ENCODE peak calls at places on chromosomes 11 and 22, in five cellular contexts. I is IMR-90, D is neuronal stem cell, K is H1, W is trophoblast cell. N is an unnamed sample.
A peak's percentile ranks its signal among the peaks of the same experiment; 100 is the strongest.

GRCh38 chr22:46308283-46308988 is 11.8 kb downstream of the GTSE1 start:
- DNase-seq in W (no peak), D (no peak), K (no peak), I (no peak), N (no peak)

GRCh38 chr22:17135153-17135760 is 14.1 kb upstream of the TMEM121B start:
- DNase-seq in K (no peak), D (no peak), I (no peak), W (no peak), N (no peak)

GRCh38 chr11:22479133-22479690 is 141.0 kb downstream of the SLC17A6 start:
- DNase-seq in D (no peak), I (no peak), W (no peak), K (no peak), N (no peak)

GRCh38 chr11:93952082-93952780 is 68.9 kb upstream of the HEPHL1 start:
- DNase-seq in W (no peak), D (no peak), K (no peak), I (no peak), N (no peak)

GRCh38 chr11:123451183-123451907 is 21.3 kb downstream of the GRAMD1B start:
- DNase-seq in I (no peak), K (no peak), D (no peak), W (no peak), N (no peak)

GRCh38 chr11:131186629-131187075 is 183.8 kb upstream of the NTM start:
- DNase-seq in D (no peak), I (no peak), W (no peak), K (no peak), N (no peak)

GRCh38 chr11:17747131-17747955 is 12.8 kb downstream of the KCNC1 start:
- DNase-seq in D (no peak), W (no peak), I (no peak), K (no peak), N (no peak)

GRCh38 chr11:66934971-66935779 is 23.0 kb downstream of the PC start:
- DNase-seq in I (peak; percentile 73), W (peak; percentile 85), K (no peak), D (no peak), N (peak; percentile 66)

GRCh38 chr11:69560141-69560790 is 78.8 kb downstream of the LINC01488 start:
- DNase-seq in K (no peak), D (no peak), W (peak; percentile 24), I (no peak), N (no peak)

GRCh38 chr11:8839957-8840945 is 70.7 kb upstream of the AKIP1 start:
- DNase-seq in W (no peak), K (no peak), I (peak; percentile 74), D (peak; percentile 66), N (peak; percentile 92)

GRCh38 chr11:118286545-118286944 is 18.0 kb upstream of the CD3E start:
- DNase-seq in D (no peak), I (no peak), K (no peak), W (no peak), N (no peak)

GRCh38 chr11:74321487-74322188 is 10.2 kb upstream of the P4HA3 start:
- DNase-seq in K (no peak), W (peak; percentile 62), D (no peak), I (peak; percentile 65), N (no peak)

GRCh38 chr22:42078469-42079318 is 806 bp upstream of the SMDT1 start:
- DNase-seq in K (no peak), I (no peak), W (no peak), D (no peak), N (no peak)

GRCh38 chr11:118198370-118198769 is 21.9 kb upstream of the SCN2B start:
- DNase-seq in W (peak; percentile 64), D (no peak), I (peak; percentile 44), K (peak; percentile 33), N (peak; percentile 55)

GRCh38 chr11:131977231-131977630 is 606.8 kb downstream of the NTM start:
- DNase-seq in K (no peak), I (peak; percentile 43), W (peak; percentile 7), D (no peak), N (peak; percentile 54)

GRCh38 chr11:67499808-67500793 is 5.1 kb downstream of the PITPNM1 start:
- DNase-seq in W (no peak), D (no peak), I (no peak), K (no peak), N (no peak)

GRCh38 chr11:123371506-123372297 is 58.4 kb upstream of the GRAMD1B start:
- DNase-seq in K (no peak), D (no peak), W (no peak), I (no peak), N (no peak)

GRCh38 chr11:119125849-119126248 is 4.5 kb downstream of the HINFP start:
- DNase-seq in W (no peak), I (no peak), K (no peak), D (no peak), N (no peak)

GRCh38 chr11:47271961-47272661 is 2.2 kb downstream of the MADD start:
- DNase-seq in D (no peak), W (no peak), I (no peak), K (no peak), N (no peak)

GRCh38 chr11:12079726-12080556 is 30.4 kb upstream of the MICAL2 start:
- DNase-seq in K (no peak), W (peak; percentile 87), D (no peak), I (peak; percentile 99), N (peak; percentile 99)

GRCh38 chr22:30806391-30806861 is 111.8 kb downstream of the OSBP2 start:
- DNase-seq in I (peak; percentile 67), W (no peak), K (no peak), D (no peak), N (peak; percentile 14)

GRCh38 chr11:30825723-30826122 is 239.6 kb upstream of the MPPED2 start:
- DNase-seq in K (no peak), I (no peak), W (no peak), D (no peak), N (no peak)

GRCh38 chr11:9155930-9156329 is 64.5 kb upstream of the SCUBE2 start:
- DNase-seq in D (no peak), I (no peak), W (no peak), K (no peak), N (no peak)

GRCh38 chr11:59545179-59546020 is 34.1 kb downstream of the OR4D9 start:
- DNase-seq in D (no peak), I (peak; percentile 44), K (no peak), W (peak; percentile 82), N (peak; percentile 70)

GRCh38 chr11:63961608-63962412 is 12.6 kb upstream of the COX8A start:
- DNase-seq in D (no peak), K (no peak), W (peak; percentile 46), I (peak; percentile 31), N (peak; percentile 50)

GRCh38 chr11:65717906-65718305 is 2.7 kb downstream of the RNASEH2C start:
- DNase-seq in W (no peak), D (no peak), I (no peak), K (no peak), N (no peak)

GRCh38 chr11:65719887-65720236 is 736 bp downstream of the RNASEH2C start:
- DNase-seq in I (peak; percentile 36), D (no peak), W (peak; percentile 34), K (no peak), N (peak; percentile 60)

GRCh38 chr11:65720237-65720934 is at the start of gene RNASEH2C:
- DNase-seq in K (peak; percentile 44), W (peak; percentile 87), I (peak; percentile 80), D (peak; percentile 78), N (peak; percentile 85)

GRCh38 chr11:65718531-65718930 is 2.1 kb downstream of the RNASEH2C start:
- DNase-seq in D (no peak), K (no peak), I (no peak), W (no peak), N (no peak)

GRCh38 chr11:65718964-65719492 is 1.6 kb downstream of the RNASEH2C start:
- DNase-seq in I (peak; percentile 12), K (no peak), W (no peak), D (no peak), N (no peak)
- H3K4me3 ChIP-seq in I (no peak overlapping the region), K (peak overlapping the region; percentile 83), W (no peak overlapping the region), D (peak overlapping the region; percentile 40), N (no peak overlapping the region)

GRCh38 chr22:36870250-36870649 is 9.4 kb downstream of the NCF4 start:
- DNase-seq in I (no peak), W (peak; percentile 38), D (no peak), K (no peak), N (no peak)
- H3K14ac ChIP-seq in I (no peak overlapping the region), W (no peak overlapping the region), D (peak overlapping the region; percentile 10), K (no peak overlapping the region), N (no peak overlapping the region)

GRCh38 chr11:96221244-96222070 is 121.5 kb downstream of the MAML2 start:
- DNase-seq in I (no peak), W (no peak), K (no peak), D (no peak), N (peak; percentile 46)
- H2BK120ac ChIP-seq in I (peak overlapping the region; percentile 46), W (peak overlapping the region; percentile 38), K (no peak overlapping the region), D (no peak overlapping the region), N (peak overlapping the region; percentile 54)

GRCh38 chr11:1770061-1770460 is 6.3 kb upstream of the CTSD start:
- DNase-seq in I (no peak), D (no peak), W (no peak), K (no peak), N (no peak)
- H3K4me3 ChIP-seq in I (no peak overlapping the region), D (no peak overlapping the region), W (no peak overlapping the region), K (no peak overlapping the region), N (no peak overlapping the region)

GRCh38 chr22:23787910-23788309 is 1.1 kb downstream of the SMARCB1 start:
- DNase-seq in W (no peak), I (no peak), K (no peak), D (no peak), N (no peak)

GRCh38 chr22:23784215-23784732 is 2.5 kb upstream of the SMARCB1 start:
- DNase-seq in K (no peak), I (peak; percentile 41), W (no peak), D (no peak), N (peak; percentile 67)

GRCh38 chr22:23787600-23787896 is 782 bp downstream of the SMARCB1 start:
- DNase-seq in I (no peak), K (no peak), D (no peak), W (peak; percentile 21), N (no peak)

GRCh38 chr22:23786752-23787599 is at the start of gene SMARCB1:
- DNase-seq in W (peak; percentile 96), K (no peak), D (peak; percentile 88), I (peak; percentile 91), N (peak; percentile 97)

DNA sequence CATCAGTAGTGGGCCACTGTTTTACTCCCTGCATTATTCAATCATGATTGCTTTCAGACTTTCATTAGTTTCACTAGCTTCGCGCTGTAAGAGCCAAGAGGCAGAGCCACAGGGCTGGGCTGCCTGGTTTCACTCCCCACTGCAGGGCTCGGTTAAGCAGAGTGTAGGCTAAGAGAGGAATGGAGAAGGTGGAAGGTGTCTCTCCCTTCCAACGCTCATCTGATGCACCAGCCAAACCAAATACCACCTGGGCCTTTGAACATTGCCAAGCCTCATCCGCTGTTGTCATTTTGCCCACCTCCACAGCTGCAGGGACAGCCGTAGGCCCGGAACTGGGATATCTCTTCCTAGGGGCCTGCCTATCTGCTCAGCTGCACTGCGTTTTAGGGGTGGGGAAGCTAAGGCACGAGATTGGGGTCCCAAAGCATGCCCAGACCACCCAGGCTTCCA is 480 bp upstream of the SMARCB1 start:
- DNase-seq in I (no peak), D (no peak), W (peak; percentile 27), K (no peak), N (no peak)
- H3K14ac ChIP-seq in I (peak overlapping the region; percentile 41), D (no peak overlapping the region), W (peak overlapping the region; percentile 87), K (no peak overlapping the region), N (peak overlapping the region; percentile 9)

GRCh38 chr11:95156133-95156731 is 66.6 kb downstream of the ENDOD1 start:
- DNase-seq in W (no peak), K (no peak), I (no peak), D (no peak), N (no peak)
- H2BK120ac ChIP-seq in W (no peak overlapping the region), K (no peak overlapping the region), I (no peak overlapping the region), D (no peak overlapping the region), N (no peak overlapping the region)